ENCODE peak calls at places on chromosome 14, in four cellular contexts. A, T, O and G are unnamed samples. For H3K79me2 and H3K9me2, the result is how much of the 10 kb centered on the place peaks cover.

GRCh38 chr14:75295061-75295461 is 16.4 kb downstream of the FOS start:
- DNase-seq in A (peak), O (no peak), T (peak), G (no peak)

GRCh38 chr14:106690333-106690891 is 1164.0 kb downstream of the TMEM121 start:
- DNase-seq in A (no peak), T (no peak), O (no peak), G (no peak)

GRCh38 chr14:72708708-72709475 is 185.0 kb downstream of the DPF3 start:
- DNase-seq in O (no peak), T (no peak), A (peak), G (no peak)

GRCh38 chr14:74975059-74975810 is 19.8 kb upstream of the PGF start:
- DNase-seq in T (no peak), O (no peak), A (no peak), G (no peak)

GRCh38 chr14:104522926-104523545 is 56.5 kb upstream of the C14orf180 start:
- DNase-seq in T (no peak), O (no peak), A (no peak), G (no peak)

GRCh38 chr14:105193916-105194782 is 13.0 kb upstream of the NUDT14 start:
- DNase-seq in T (peak), O (no peak), A (no peak), G (peak)

GRCh38 chr14:102878970-102879460 is 43.4 kb upstream of the AMN start:
- DNase-seq in A (no peak), O (no peak), T (no peak), G (no peak)

GRCh38 chr14:36513451-36514277 is 6.4 kb downstream of the NKX2-1 start:
- DNase-seq in A (no peak), T (peak), O (no peak), G (no peak)

GRCh38 chr14:76961631-76962302 is 66.7 kb downstream of the IRF2BPL start:
- DNase-seq in A (peak), O (peak), T (no peak), G (peak)

GRCh38 chr14:23182372-23183014 is 967 bp downstream of the SLC7A8 start:
- DNase-seq in O (peak), T (no peak), A (peak), G (peak)

GRCh38 chr14:92589213-92589852 is 75.8 kb downstream of the RIN3 start:
- DNase-seq in A (peak), T (no peak), O (peak), G (peak)

GRCh38 chr14:56741325-56741724 is 69.0 kb downstream of the OTX2 start:
- DNase-seq in T (no peak), O (no peak), A (no peak), G (no peak)

DNA sequence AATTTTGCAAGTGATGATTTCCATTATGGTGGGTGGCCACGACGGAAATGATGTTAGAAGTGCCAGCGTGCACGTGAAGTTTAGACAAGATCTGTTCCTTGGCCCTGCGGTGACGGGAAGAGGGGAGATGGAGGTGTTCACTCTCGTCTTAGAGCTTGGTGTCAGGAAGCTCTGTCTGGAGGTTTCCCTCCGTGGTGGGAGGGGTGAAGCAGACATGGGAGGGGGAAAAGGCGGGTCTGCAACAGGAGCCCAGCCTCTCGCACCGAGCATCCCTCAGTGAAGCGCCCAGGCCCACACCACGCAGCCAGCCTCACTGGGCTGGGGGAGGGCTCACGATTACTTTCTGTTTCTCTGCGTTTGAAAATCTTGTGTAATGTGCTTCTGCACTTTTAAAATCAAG is 26.3 kb downstream of the EML1 start:
- DNase-seq in O (no peak), A (no peak), T (no peak), G (no peak)
- H3K79me2 ChIP-seq in O (under half), A (under half), T (under half), G (under half)

GRCh38 chr14:98462908-98463307 is 809.1 kb downstream of the BCL11B start:
- DNase-seq in A (no peak), T (no peak), O (no peak), G (no peak)

DNA sequence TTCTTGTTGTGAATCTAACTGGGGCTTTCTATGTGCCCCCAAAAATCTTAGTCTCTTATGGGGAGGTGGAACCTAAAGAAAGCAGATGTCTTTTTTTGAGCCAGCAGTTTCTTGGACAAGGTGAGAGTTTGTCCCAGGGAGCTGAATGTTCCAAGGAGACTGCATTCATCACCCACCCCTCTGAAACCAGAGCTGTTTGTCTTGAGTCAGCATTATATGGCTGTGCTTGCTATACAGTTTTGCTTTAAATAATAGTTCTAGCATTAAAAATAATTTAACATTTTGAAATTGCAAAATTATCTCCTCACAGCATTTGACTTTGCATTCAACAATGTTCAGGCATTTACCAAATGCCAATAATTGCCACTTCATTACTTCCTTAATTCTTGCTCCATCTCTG is 813.3 kb downstream of the BCL11B start:
- DNase-seq in A (no peak), T (no peak), O (no peak), G (no peak)
- H3K9me2 ChIP-seq in A (under half), T (under half), O (under half), G (under half)

GRCh38 chr14:54570651-54571415 is 3.9 kb downstream of the SAMD4A start:
- DNase-seq in T (no peak), O (no peak), A (peak), G (no peak)
- H3K9ac ChIP-seq in T (peak), O (no peak), A (no peak), G (no peak)

DNA sequence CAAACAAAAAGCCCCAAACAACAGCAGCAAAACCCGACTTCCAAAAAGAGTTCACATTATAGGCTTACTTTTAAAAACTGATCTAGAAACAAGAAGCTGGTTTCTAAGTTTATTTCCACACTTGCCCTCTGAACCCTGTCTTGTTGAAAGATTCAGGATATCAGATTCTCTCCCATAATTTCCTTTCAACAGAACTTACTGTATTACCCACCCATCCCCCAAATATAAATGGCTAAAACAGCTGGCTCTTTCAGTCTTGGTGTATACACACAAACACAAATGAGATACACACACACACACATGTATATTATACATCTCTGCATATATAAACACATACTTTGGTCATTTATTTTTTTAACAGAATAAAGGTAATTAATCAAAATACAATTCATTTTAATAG is 460.9 kb downstream of the ZFP36L1 start:
- DNase-seq in O (no peak), T (no peak), A (no peak), G (no peak)
- H3K79me2 ChIP-seq in O (under half), T (under half), A (under half), G (under half)

GRCh38 chr14:97367278-97367677 is 570.1 kb downstream of the VRK1 start:
- DNase-seq in A (no peak), T (no peak), O (no peak), G (no peak)

GRCh38 chr14:97366400-97366799 is 569.2 kb downstream of the VRK1 start:
- DNase-seq in A (no peak), T (no peak), O (no peak), G (no peak)

GRCh38 chr14:97369901-97370300 is 572.7 kb downstream of the VRK1 start:
- DNase-seq in O (no peak), A (peak), T (no peak), G (no peak)

DNA sequence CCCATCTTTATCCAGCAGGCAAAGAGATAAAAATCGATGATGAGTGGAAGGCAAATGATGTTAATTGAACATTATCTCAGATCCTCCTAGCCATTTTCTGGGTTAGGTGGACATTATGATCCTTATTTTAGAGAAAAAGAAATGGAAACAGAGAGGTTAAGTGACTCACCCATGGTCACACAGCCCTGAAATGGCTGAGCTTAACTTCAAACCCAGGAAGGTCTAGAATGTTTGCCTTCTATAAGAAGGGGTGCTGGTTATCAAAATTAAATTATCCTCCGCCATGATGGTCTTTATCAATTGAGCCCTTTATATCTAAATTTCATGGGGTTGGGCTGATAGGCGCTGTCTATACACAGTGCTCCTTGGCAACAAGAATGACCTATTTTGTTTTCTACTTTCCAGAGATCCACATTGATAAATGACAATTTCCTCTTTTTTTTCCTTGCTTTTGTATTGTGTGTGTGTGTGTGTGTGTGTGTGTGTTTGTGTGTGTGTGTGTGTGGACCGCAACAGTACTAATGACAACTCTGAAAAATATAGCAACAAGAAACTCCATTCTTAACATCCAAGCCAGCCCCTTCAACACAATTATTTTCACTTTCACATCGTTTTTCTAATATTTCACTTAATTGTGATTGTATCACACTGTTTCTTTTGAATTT is 571.9 kb downstream of the VRK1 start:
- DNase-seq in T (no peak), A (no peak), O (no peak), G (no peak)
- H3K9me2 ChIP-seq in T (under half), A (under half), O (under half), G (under half)

DNA sequence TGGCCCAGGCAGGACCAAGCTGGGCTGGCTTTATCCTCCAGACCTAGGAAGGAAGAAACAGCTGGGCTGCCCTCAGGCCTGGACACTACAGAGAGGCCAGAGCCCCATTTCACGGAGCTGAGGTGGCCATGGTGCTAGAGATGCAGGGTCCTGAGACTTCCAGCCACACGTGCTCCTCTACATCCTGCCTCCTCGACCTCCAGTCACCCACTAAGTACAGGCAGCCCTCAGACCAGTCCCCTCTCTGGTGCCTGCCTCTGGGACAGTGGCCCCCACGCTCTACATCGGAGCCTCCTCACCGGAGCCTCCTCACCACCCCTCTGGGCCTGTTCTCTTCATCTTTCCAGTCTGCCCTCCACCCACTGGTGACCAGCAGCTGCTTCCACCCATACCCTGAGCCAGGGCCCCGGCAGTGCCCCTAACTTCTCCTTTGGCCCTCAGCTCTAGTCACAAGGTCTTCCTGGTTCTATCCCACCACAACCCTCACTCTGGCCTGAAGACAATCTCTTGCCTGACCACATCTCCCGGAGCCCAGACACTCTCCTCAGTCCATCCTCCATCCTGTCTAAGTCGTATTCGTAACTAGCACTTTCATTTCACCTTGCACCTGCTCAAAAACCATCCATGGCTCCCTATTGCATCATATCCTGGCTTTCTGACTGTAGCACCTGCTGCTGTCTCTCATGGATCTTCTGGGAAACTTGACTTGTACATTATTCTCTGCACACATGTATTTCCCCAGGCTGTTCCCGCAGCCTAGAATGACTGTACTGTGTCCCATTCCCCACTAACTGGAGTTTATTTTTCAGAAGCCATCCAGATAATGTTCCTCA is 43.9 kb downstream of the DIO3 start:
- DNase-seq in T (no peak), A (no peak), O (no peak), G (no peak)
- H3K9ac ChIP-seq in T (no peak), A (no peak), O (no peak), G (no peak)

DNA sequence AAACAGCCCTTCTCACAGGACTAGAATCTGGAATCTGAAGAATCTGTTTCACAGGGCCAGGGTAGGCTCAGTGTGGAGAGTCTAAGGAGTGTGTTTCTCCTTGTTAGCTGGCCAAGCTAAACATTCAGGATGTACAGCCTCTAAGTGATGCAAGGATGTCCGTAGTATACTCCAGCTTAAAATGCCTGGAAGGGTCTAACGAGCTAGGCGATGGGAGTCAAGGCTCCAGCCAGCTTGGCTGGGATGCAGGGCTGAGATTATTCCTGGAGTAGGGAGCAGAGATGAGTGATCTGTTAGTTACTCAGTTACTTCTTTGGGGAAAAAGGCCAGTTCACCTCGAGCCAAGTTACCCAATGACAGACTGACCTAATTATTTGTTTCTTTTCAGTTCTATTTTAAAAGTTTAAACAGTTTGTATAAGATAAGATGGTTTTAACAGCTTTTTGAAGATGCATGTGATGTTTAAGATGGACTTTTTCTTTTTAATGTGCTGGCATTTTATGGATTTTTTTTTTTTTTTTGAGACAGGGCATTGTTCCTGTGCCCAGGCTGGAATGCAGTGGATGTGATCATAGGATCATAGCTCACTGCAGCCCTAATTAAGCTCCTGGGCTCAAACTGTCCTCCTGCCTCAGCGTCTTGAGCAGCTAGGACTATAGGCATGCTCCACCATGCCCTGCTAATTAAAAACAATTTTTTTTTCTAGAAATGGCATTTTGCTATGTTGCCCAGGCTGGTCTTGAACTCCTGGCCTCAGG is 41.1 kb downstream of the SYNE2 start:
- DNase-seq in O (no peak), T (no peak), A (no peak), G (no peak)
- H3K79me2 ChIP-seq in O (under half), T (under half), A (under half), G (under half)

GRCh38 chr14:58669556-58670200 is 31.9 kb downstream of the DACT1 start:
- DNase-seq in T (no peak), O (no peak), A (no peak), G (no peak)

GRCh38 chr14:58666737-58667136 is 29.0 kb downstream of the DACT1 start:
- DNase-seq in O (no peak), T (no peak), A (no peak), G (no peak)

GRCh38 chr14:58668848-58669480 is 31.2 kb downstream of the DACT1 start:
- DNase-seq in A (no peak), O (no peak), T (no peak), G (no peak)

GRCh38 chr14:58665773-58666500 is 28.2 kb downstream of the DACT1 start:
- DNase-seq in O (no peak), T (no peak), A (no peak), G (no peak)

GRCh38 chr14:58667900-58668299 is 30.1 kb downstream of the DACT1 start:
- DNase-seq in O (no peak), A (no peak), T (no peak), G (no peak)
- H3K9me2 ChIP-seq in O (under half), A (under half), T (under half), G (under half)

GRCh38 chr14:45134051-45134958 is at the start of gene FKBP3:
- DNase-seq in O (peak), A (peak), T (peak), G (peak)
- H3K9ac ChIP-seq in O (peak), A (peak), T (peak), G (peak)

DNA sequence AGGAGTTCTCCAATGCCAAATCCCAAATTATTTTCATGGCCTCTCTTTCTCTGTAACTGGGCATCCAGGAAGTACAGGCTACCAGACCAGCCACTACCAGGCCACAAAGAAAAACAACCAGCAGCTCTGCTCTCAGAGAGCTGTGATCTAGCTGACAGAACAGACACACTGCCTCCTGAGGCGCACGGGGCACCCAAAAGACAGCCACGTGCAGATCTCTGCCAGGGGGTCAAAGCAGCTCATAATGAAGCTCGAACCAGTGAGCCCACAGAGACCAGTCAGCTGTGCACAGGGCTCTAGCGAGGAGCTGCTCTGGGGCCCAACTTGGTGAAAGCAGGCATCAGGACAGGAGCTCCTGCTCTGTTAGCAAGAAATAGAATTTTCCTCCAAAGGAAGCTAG is 30.4 kb downstream of the ACTN1 start:
- DNase-seq in O (no peak), T (peak), A (no peak), G (no peak)
- H3K79me2 ChIP-seq in O (under half), T (half or more), A (half or more), G (under half)